ENCODE peak calls at places on chromosomes 2 and 18, in nine cellular contexts. P is mammary epithelial cell, J is spleen, Y is cardiac muscle cell, H is H9, S is transverse colon, Q is IMR-90, W is left lung, F is tibial artery. L is an unnamed sample.

GRCh38 chr2:168912466-168913170 is 11.5 kb downstream of the G6PC2 start:
- DNase-seq in P (no peak), J (no peak), Y (peak; percentile 12), H (peak; percentile 64), S (no peak), Q (peak; percentile 4), W (peak; percentile 78), F (no peak), L (peak; percentile 60)

GRCh38 chr2:201788371-201788770 is 7.6 kb upstream of the ALS2 start:
- DNase-seq in P (no peak), J (no peak), Y (no peak), H (no peak), S (no peak), Q (no peak), W (no peak), F (no peak), L (no peak)

GRCh38 chr2:237874585-237875161 is 15.2 kb downstream of the RAMP1 start:
- DNase-seq in P (peak; percentile 76), J (peak; percentile 51), Y (no peak), H (no peak), S (no peak), Q (peak; percentile 76), W (no peak), F (no peak), L (no peak)

GRCh38 chr18:76476665-76477561 is 18.1 kb downstream of the ZNF516 start:
- DNase-seq in P (no peak), J (no peak), Y (no peak), H (no peak), S (no peak), Q (peak; percentile 97), W (no peak), F (no peak), L (no peak)

GRCh38 chr2:45820048-45820447 is 168.6 kb downstream of the PRKCE start:
- DNase-seq in P (no peak), J (no peak), Y (no peak), H (no peak), S (no peak), Q (no peak), W (no peak), F (no peak), L (no peak)

GRCh38 chr2:234954551-234954992 is 2.8 kb downstream of the SH3BP4 start:
- DNase-seq in P (no peak), J (peak; percentile 47), Y (no peak), H (no peak), S (no peak), Q (peak; percentile 64), W (no peak), F (no peak), L (peak; percentile 59)

GRCh38 chr2:11446733-11447248 is 19.2 kb downstream of the E2F6 start:
- DNase-seq in P (peak; percentile 48), J (no peak), Y (peak; percentile 76), H (peak; percentile 81), S (peak; percentile 48), Q (peak; percentile 67), W (no peak), F (peak; percentile 35), L (peak; percentile 78)

GRCh38 chr2:231714639-231715498 is 6.5 kb downstream of the PTMA start:
- DNase-seq in P (peak; percentile 26), J (peak; percentile 90), Y (peak; percentile 93), H (peak; percentile 93), S (peak; percentile 81), Q (no peak), W (no peak), F (peak; percentile 73), L (peak; percentile 87)

GRCh38 chr2:138503087-138503442 is 1.5 kb downstream of the SPOPL start:
- DNase-seq in P (peak; percentile 36), J (no peak), Y (no peak), H (no peak), S (no peak), Q (no peak), W (no peak), F (no peak), L (no peak)

GRCh38 chr18:8661754-8662573 is 43.4 kb upstream of the MTCL1 start:
- DNase-seq in P (peak; percentile 36), J (no peak), Y (peak; percentile 28), H (peak; percentile 92), S (peak; percentile 31), Q (peak; percentile 28), W (no peak), F (no peak), L (no peak)

GRCh38 chr2:240579771-240580614 is 6.5 kb upstream of the CAPN10 start:
- DNase-seq in P (peak; percentile 87), J (peak; percentile 92), Y (no peak), H (peak; percentile 77), S (peak; percentile 84), Q (peak; percentile 89), W (peak; percentile 90), F (peak; percentile 64), L (no peak)

GRCh38 chr18:57786038-57786437 is 17.1 kb downstream of the ATP8B1 start:
- DNase-seq in P (no peak), J (no peak), Y (no peak), H (no peak), S (peak; percentile 56), Q (no peak), W (no peak), F (no peak), L (no peak)

GRCh38 chr18:57787068-57787682 is 15.9 kb downstream of the ATP8B1 start:
- DNase-seq in P (no peak), J (no peak), Y (no peak), H (no peak), S (peak; percentile 41), Q (no peak), W (no peak), F (no peak), L (no peak)

GRCh38 chr18:57784034-57784815 is 18.9 kb downstream of the ATP8B1 start:
- DNase-seq in P (peak; percentile 78), J (no peak), Y (no peak), H (no peak), S (no peak), Q (peak; percentile 87), W (no peak), F (no peak), L (no peak)

GRCh38 chr18:57781128-57781463 is 22.0 kb downstream of the ATP8B1 start:
- DNase-seq in P (no peak), J (no peak), Y (no peak), H (no peak), S (no peak), Q (no peak), W (no peak), F (no peak), L (no peak)

DNA sequence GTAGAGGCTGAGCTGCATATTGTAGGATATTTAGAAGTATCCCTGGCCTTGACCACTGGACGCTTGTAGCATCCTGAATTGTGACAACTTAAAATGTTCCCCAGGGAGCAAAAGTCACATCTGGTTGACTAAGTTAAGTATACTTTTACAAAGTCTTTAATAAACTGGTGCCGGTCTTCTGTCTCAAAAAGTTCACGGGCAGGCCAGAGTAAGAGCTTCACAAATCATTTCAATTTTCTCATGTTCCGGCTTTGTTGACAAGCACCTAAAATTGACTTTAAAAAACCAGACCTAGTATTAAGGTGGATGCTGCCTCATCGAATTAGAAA is 18.3 kb downstream of the ATP8B1 start:
- DNase-seq in P (no peak), J (no peak), Y (no peak), H (no peak), S (no peak), Q (no peak), W (no peak), F (no peak), L (no peak)
- H3K4me1 ChIP-seq in P (peaks cover 50% of the 10 kb centered on the region), J (peaks cover 43% of the 10 kb centered on the region), Y (no peaks in the 10 kb centered on the region), H (peaks cover 7% of the 10 kb centered on the region), S (peaks cover 62% of the 10 kb centered on the region), Q (peaks cover 21% of the 10 kb centered on the region), W (peaks cover 56% of the 10 kb centered on the region), F (peaks cover 55% of the 10 kb centered on the region), L (peaks cover 8% of the 10 kb centered on the region)

GRCh38 chr2:165239230-165239629 is at the start of gene SCN2A:
- DNase-seq in P (peak; percentile 35), J (no peak), Y (peak; percentile 66), H (no peak), S (no peak), Q (peak; percentile 49), W (no peak), F (no peak), L (no peak)
- TF ChIP-seq CTCF in P (peak; percentile 74), J (peak; percentile 47), Y (peak; percentile 61), H (peak; percentile 87), S (peak; percentile 48), Q (peak; percentile 46), W (peak; percentile 52), F (peak; percentile 45), L (peak; percentile 38)

GRCh38 chr2:241865957-241866858 is 3.3 kb upstream of the RTP5 start:
- DNase-seq in P (no peak), J (no peak), Y (peak; percentile 83), H (peak; percentile 63), S (no peak), Q (peak; percentile 16), W (peak; percentile 70), F (no peak), L (no peak)

GRCh38 chr2:241865416-241865956 is 4.0 kb upstream of the RTP5 start:
- DNase-seq in P (no peak), J (no peak), Y (no peak), H (no peak), S (no peak), Q (no peak), W (no peak), F (no peak), L (no peak)

GRCh38 chr2:241863021-241863954 is 4.6 kb upstream of the PDCD1 start:
- DNase-seq in P (no peak), J (no peak), Y (no peak), H (no peak), S (no peak), Q (peak; percentile 55), W (peak; percentile 70), F (no peak), L (peak; percentile 64)

GRCh38 chr2:241864897-241865213 is 4.7 kb upstream of the RTP5 start:
- DNase-seq in P (no peak), J (no peak), Y (no peak), H (no peak), S (no peak), Q (no peak), W (peak; percentile 10), F (no peak), L (no peak)

GRCh38 chr2:241864168-241864896 is 5.2 kb upstream of the RTP5 start:
- DNase-seq in P (no peak), J (no peak), Y (no peak), H (no peak), S (no peak), Q (no peak), W (no peak), F (no peak), L (no peak)
- H3K27ac ChIP-seq in P (no peak overlapping the region), J (peak overlapping the region; percentile 59), Y (no peak overlapping the region), H (no peak overlapping the region), S (no peak overlapping the region), Q (no peak overlapping the region), W (no peak overlapping the region), F (no peak overlapping the region), L (no peak overlapping the region)

DNA sequence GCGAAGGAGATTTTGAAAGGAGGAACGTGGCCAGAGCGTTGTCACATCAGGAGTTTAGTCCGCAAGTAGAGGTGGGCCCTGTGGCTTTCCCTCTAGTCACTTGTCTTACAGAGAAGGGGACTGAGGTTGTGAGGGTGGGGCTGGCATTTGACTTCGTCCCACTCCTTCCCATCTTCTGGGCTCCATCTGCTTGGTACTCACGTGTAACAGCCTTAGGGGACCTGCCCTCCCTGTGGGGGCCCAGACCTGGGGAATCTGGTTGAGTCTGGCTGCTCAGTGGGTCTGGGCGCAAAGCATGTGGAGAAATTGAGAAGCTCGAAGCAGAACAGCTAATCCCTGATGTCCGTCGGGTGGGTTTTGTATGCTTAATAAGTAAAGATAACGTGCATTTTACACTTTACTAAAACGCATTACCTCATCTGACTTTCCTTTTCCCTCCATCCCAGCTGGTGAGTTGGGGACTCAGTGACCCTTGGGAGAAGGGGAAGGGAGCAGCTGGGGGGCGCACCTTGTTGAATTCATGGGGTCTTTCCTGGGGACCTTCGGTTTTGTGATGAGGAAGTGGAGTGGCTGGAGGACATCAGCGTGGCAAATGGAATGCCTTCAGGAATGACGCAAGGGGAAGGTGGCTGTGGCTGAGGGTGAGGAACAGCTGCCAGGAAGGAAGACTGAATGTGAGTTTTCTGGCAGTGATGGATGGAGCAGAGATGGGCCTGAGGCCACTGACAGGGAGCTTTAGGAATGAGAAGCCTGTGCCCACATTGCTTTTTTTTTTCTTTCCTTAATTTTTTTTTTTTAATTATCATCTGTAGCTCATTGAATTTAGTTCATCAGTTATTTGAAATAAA is 44.8 kb downstream of the ASAP2 start:
- DNase-seq in P (peak; percentile 82), J (no peak), Y (no peak), H (no peak), S (no peak), Q (peak; percentile 77), W (no peak), F (no peak), L (no peak)
- H3K4me1 ChIP-seq in P (peaks cover 71% of the 10 kb centered on the region), J (peaks cover 13% of the 10 kb centered on the region), Y (peaks cover 33% of the 10 kb centered on the region), H (no peaks in the 10 kb centered on the region), S (peaks cover 52% of the 10 kb centered on the region), Q (peaks cover 45% of the 10 kb centered on the region), W (peaks cover 37% of the 10 kb centered on the region), F (peaks cover 41% of the 10 kb centered on the region), L (peaks cover 7% of the 10 kb centered on the region)

L was measured in testis.